ENCODE peak calls at places on chromosomes 2 and 18, in ten cellular contexts. W is tibial nerve, J is hepatocyte, F is tibial artery, P is OCI-LY7, I is A549, Y is spleen, V is prostate gland, C is body of pancreas, Q is lower lobe of right lung. A is an unnamed sample.

GRCh38 chr2:144834363-144834762 is 314.4 kb upstream of the ZEB2 start:
- DNase-seq in C (no peak), Q (no peak), I (no peak), W (no peak), Y (no peak), F (no peak), V (no peak), J (no peak), P (no peak), A (no peak)

GRCh38 chr2:69916151-69916550 is 1.2 kb downstream of the MXD1 start:
- DNase-seq in V (no peak), Q (no peak), P (no peak), Y (no peak), I (no peak), F (no peak), J (no peak), C (no peak), W (no peak), A (no peak)

GRCh38 chr2:20433946-20434553 is 12.8 kb upstream of the RHOB start:
- DNase-seq in P (no peak), Q (no peak), J (no peak), C (no peak), V (no peak), F (no peak), W (peak; percentile 8), Y (no peak), I (no peak), A (no peak)

GRCh38 chr2:7703523-7704144 is 786.4 kb downstream of the RNF144A start:
- DNase-seq in W (no peak), P (peak; percentile 38), J (no peak), V (no peak), C (no peak), I (no peak), Q (no peak), F (no peak), Y (no peak), A (no peak)

GRCh38 chr2:133561045-133561852 is 7.0 kb downstream of the NCKAP5 start:
- DNase-seq in J (peak; percentile 76), F (no peak), Y (no peak), C (peak; percentile 30), V (peak; percentile 31), W (no peak), Q (no peak), I (peak; percentile 70), P (peak; percentile 30), A (no peak)

GRCh38 chr2:97870396-97870843 is 125.3 kb downstream of the TMEM131 start:
- DNase-seq in W (no peak), F (no peak), P (peak; percentile 55), C (no peak), I (peak; percentile 41), Q (no peak), Y (no peak), J (peak; percentile 25), V (no peak), A (no peak)

GRCh38 chr2:47309952-47310800 is 92.8 kb upstream of the MSH2 start:
- DNase-seq in C (no peak), J (peak; percentile 84), Q (peak; percentile 39), P (peak; percentile 18), Y (peak; percentile 84), V (no peak), W (no peak), F (no peak), I (peak; percentile 90), A (no peak)

GRCh38 chr2:34104601-34105000 is 505.5 kb upstream of the FAM98A start:
- DNase-seq in P (no peak), I (no peak), Q (no peak), F (no peak), Y (no peak), J (no peak), V (no peak), C (no peak), W (no peak), A (no peak)

GRCh38 chr2:88880441-88880953 is 189.0 kb downstream of the RPIA start:
- DNase-seq in Y (no peak), V (peak; percentile 16), I (peak; percentile 65), J (peak; percentile 13), P (peak; percentile 84), W (no peak), F (peak; percentile 36), C (peak; percentile 50), Q (no peak), A (no peak)

GRCh38 chr2:202758128-202758527 is 113.4 kb downstream of the ICA1L start:
- DNase-seq in W (no peak), C (no peak), V (no peak), J (no peak), Q (no peak), I (no peak), Y (no peak), P (no peak), F (no peak), A (no peak)

GRCh38 chr2:176001281-176001902 is 675 bp downstream of the LNPK start:
- DNase-seq in F (peak; percentile 44), J (peak; percentile 59), W (no peak), V (peak; percentile 28), Q (peak; percentile 71), Y (peak; percentile 85), I (peak; percentile 22), C (peak; percentile 48), P (peak; percentile 56), A (peak; percentile 67)

GRCh38 chr2:133194068-133194655 is 374.1 kb downstream of the NCKAP5 start:
- DNase-seq in I (peak; percentile 20), P (no peak), Q (no peak), C (no peak), J (no peak), Y (no peak), W (no peak), V (no peak), F (no peak), A (no peak)

GRCh38 chr18:68083131-68083530 is 566.6 kb upstream of the DSEL start:
- DNase-seq in J (no peak), C (no peak), P (no peak), Y (no peak), V (no peak), Q (no peak), I (no peak), F (no peak), W (no peak), A (no peak)

GRCh38 chr2:124153713-124154112 is 128.6 kb downstream of the CNTNAP5 start:
- DNase-seq in F (no peak), P (no peak), J (no peak), Y (no peak), W (no peak), C (no peak), V (no peak), Q (no peak), I (no peak), A (no peak)

GRCh38 chr2:17573806-17574175 is 33.3 kb downstream of the VSNL1 start:
- DNase-seq in Q (no peak), J (no peak), Y (no peak), F (no peak), P (no peak), W (no peak), C (no peak), V (no peak), I (no peak), A (no peak)

GRCh38 chr2:182858671-182859070 is 7.8 kb downstream of the FRZB start:
- DNase-seq in J (no peak), V (no peak), Y (no peak), W (no peak), Q (no peak), C (no peak), P (no peak), F (no peak), I (no peak), A (no peak)

GRCh38 chr2:24231461-24231881 is 56.6 kb downstream of the FAM228A start:
- DNase-seq in F (no peak), Y (no peak), Q (no peak), J (no peak), P (no peak), V (no peak), W (no peak), C (no peak), I (no peak), A (no peak)

GRCh38 chr2:164456599-164456998 is 164.7 kb downstream of the GRB14 start:
- DNase-seq in F (no peak), V (no peak), P (no peak), I (no peak), W (no peak), Q (no peak), Y (no peak), J (peak; percentile 22), C (peak; percentile 48), A (no peak)

GRCh38 chr18:3411854-3412268 is 38.1 kb upstream of the TGIF1 start:
- DNase-seq in P (no peak), Y (peak; percentile 78), W (no peak), Q (peak; percentile 69), I (peak; percentile 80), V (no peak), J (no peak), C (peak; percentile 21), F (no peak), A (peak; percentile 84)
- H3K4me3 ChIP-seq in P (no peak overlapping the region), Y (no peak overlapping the region), W (peak overlapping the region; percentile 25), Q (peak overlapping the region; percentile 43), I (peak overlapping the region; percentile 54), V (peak overlapping the region; percentile 11), J (no peak overlapping the region), C (no peak overlapping the region), F (peak overlapping the region; percentile 39), A (peak overlapping the region; percentile 48)

GRCh38 chr2:168687314-168687713 is 115.1 kb upstream of the NOSTRIN start:
- DNase-seq in C (peak; percentile 8), W (no peak), Q (no peak), J (no peak), I (peak; percentile 18), Y (no peak), F (no peak), V (no peak), P (peak; percentile 4), A (no peak)
- TF ChIP-seq CTCF in C (peak; percentile 17), W (no peak), Q (no peak), J (peak; percentile 25), I (peak; percentile 41), Y (peak; percentile 19), F (peak; percentile 47), V (peak; percentile 48), P (peak; percentile 50), A (no peak)

GRCh38 chr2:86636842-86637241 is 13.2 kb upstream of the RNF103 start:
- DNase-seq in J (no peak), P (no peak), Q (no peak), V (no peak), W (no peak), F (no peak), C (peak; percentile 77), Y (no peak), I (no peak), A (no peak)
- H3K27ac ChIP-seq in J (no peak overlapping the region), P (no peak overlapping the region), Q (no peak overlapping the region), V (no peak overlapping the region), W (no peak overlapping the region), F (no peak overlapping the region), C (peak overlapping the region; percentile 57), Y (no peak overlapping the region), I (no peak overlapping the region), A (no peak overlapping the region)

DNA sequence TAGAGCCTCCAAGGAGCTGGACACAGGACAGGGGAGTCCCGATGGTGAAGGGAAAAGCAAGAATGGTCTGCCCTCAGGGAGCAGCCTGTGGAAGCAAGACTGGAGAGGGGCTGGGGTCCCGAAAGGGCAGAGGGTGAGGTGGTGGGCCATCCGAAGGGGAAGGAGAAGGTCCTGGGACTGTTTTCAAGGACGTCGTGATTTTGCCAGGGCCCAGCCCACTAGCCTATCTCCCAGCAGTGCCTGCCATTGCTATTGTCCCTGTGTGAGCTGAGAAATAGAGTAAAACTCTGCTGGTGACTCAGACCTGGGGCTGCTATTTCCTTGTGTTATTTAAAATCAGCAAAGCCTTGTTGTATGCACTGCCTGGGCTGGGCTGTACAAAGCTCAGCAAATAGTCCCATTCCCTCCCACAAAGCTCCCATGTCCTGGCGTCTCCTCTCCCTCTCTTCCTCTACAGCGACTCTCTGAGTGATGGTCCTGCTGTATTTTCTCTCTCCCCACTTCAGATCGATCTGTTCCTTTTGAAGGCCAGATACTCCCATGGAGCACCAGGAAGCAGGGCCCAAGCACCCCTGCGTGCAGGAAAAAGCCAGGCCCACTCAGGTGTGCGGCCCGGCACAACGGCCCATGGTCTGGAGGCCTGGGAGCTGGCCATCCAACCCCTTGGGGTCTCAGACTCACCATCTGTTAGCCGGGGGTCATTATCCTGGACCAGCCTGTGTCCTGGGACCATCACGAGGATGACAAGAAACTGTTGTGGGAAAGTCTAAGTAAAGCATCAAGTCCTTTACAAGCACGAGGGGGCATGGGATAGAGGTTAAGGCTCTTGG is 65.0 kb upstream of the OTOF start:
- DNase-seq in W (no peak), Q (no peak), F (no peak), J (peak; percentile 30), V (no peak), Y (peak; percentile 53), P (no peak), C (no peak), I (no peak), A (peak; percentile 25)
- H3K4me3 ChIP-seq in W (no peak overlapping the region), Q (no peak overlapping the region), F (no peak overlapping the region), J (no peak overlapping the region), V (no peak overlapping the region), Y (no peak overlapping the region), P (no peak overlapping the region), C (no peak overlapping the region), I (no peak overlapping the region), A (no peak overlapping the region)